ENCODE peak calls at places on chromosomes 5 and 9, in four cellular contexts. One of them, this sample, is unnamed.

GRCh38 chr5:116045821-116046220 is 13.5 kb downstream of the ARL14EPL start:
- DNase-seq in astrocyte of the spinal cord: no peak
- DNase-seq in cardiac muscle cell: no peak
- DNase-seq in fibroblast of the aortic adventitia: no peak
- DNase-seq in this sample: no peak

GRCh38 chr9:118693645-118694044 is 675.6 kb downstream of the BRINP1 start:
- DNase-seq in astrocyte of the spinal cord: no peak
- DNase-seq in cardiac muscle cell: no peak
- DNase-seq in fibroblast of the aortic adventitia: no peak
- DNase-seq in this sample: no peak

GRCh38 chr5:66122379-66123034 is 21.6 kb upstream of the SREK1 start:
- DNase-seq in astrocyte of the spinal cord: no peak
- DNase-seq in cardiac muscle cell: no peak
- DNase-seq in fibroblast of the aortic adventitia: peak; percentile 24
- DNase-seq in this sample: no peak

GRCh38 chr9:133690111-133690561 is 48.0 kb downstream of the SARDH start:
- DNase-seq in astrocyte of the spinal cord: no peak
- DNase-seq in cardiac muscle cell: no peak
- DNase-seq in fibroblast of the aortic adventitia: no peak
- DNase-seq in this sample: no peak

GRCh38 chr9:96564217-96564616 is 55.4 kb downstream of the CDC14B start:
- DNase-seq in astrocyte of the spinal cord: no peak
- DNase-seq in cardiac muscle cell: no peak
- DNase-seq in fibroblast of the aortic adventitia: no peak
- DNase-seq in this sample: no peak

GRCh38 chr9:16112116-16112515 is 559.3 kb downstream of the CCDC171 start:
- DNase-seq in astrocyte of the spinal cord: no peak
- DNase-seq in cardiac muscle cell: peak; percentile 24
- DNase-seq in fibroblast of the aortic adventitia: no peak
- DNase-seq in this sample: no peak

GRCh38 chr5:9337908-9338307 is 208.0 kb downstream of the SEMA5A start:
- DNase-seq in astrocyte of the spinal cord: peak; percentile 83
- DNase-seq in cardiac muscle cell: peak; percentile 64
- DNase-seq in fibroblast of the aortic adventitia: peak; percentile 84
- DNase-seq in this sample: no peak

GRCh38 chr5:170603578-170604565 is 100.1 kb downstream of the KCNIP1 start:
- DNase-seq in astrocyte of the spinal cord: peak; percentile 18
- DNase-seq in cardiac muscle cell: peak; percentile 57
- DNase-seq in fibroblast of the aortic adventitia: peak; percentile 28
- DNase-seq in this sample: no peak

GRCh38 chr9:128684065-128684324 is 5.0 kb upstream of the SET start:
- DNase-seq in astrocyte of the spinal cord: no peak
- DNase-seq in cardiac muscle cell: no peak
- DNase-seq in fibroblast of the aortic adventitia: no peak
- DNase-seq in this sample: no peak

GRCh38 chr5:175895701-175896102 is 24.3 kb downstream of the CPLX2 start:
- DNase-seq in astrocyte of the spinal cord: no peak
- DNase-seq in cardiac muscle cell: no peak
- DNase-seq in fibroblast of the aortic adventitia: no peak
- DNase-seq in this sample: no peak

GRCh38 chr5:1826235-1826980 is 25.2 kb downstream of the NDUFS6 start:
- DNase-seq in astrocyte of the spinal cord: no peak
- DNase-seq in cardiac muscle cell: no peak
- DNase-seq in fibroblast of the aortic adventitia: no peak
- DNase-seq in this sample: peak; percentile 39